ENCODE peak calls at places on chromosomes 5 and 9, in four cellular contexts. X is sciatic nerve, K is body of pancreas, D is endothelial cell. F is an unnamed sample.

GRCh38 chr5:170451764-170452365 is 52.0 kb upstream of the KCNIP1 start:
- DNase-seq in X (no peak), K (no peak), D (no peak), F (no peak)

GRCh38 chr5:147461915-147462314 is 48.0 kb downstream of the DPYSL3 start:
- DNase-seq in X (no peak), K (no peak), D (no peak), F (no peak)

GRCh38 chr5:146026307-146027010 is 78.9 kb downstream of the PLAC8L1 start:
- DNase-seq in X (no peak), K (no peak), D (no peak), F (no peak)

GRCh38 chr5:171721469-171721868 is 64.1 kb upstream of the SMIM23 start:
- DNase-seq in X (no peak), K (no peak), D (peak), F (no peak)

GRCh38 chr5:21831145-21831787 is 1021.9 kb downstream of the CDH12 start:
- DNase-seq in X (no peak), K (no peak), D (no peak), F (no peak)

GRCh38 chr5:155021858-155022257 is 8.3 kb downstream of the KIF4B start:
- DNase-seq in X (no peak), K (no peak), D (no peak), F (no peak)

GRCh38 chr5:111072949-111073682 is 1.6 kb downstream of the TSLP start:
- DNase-seq in X (peak), K (peak), D (peak), F (peak)

GRCh38 chr5:137649228-137649890 is 86.5 kb downstream of the KLHL3 start:
- DNase-seq in X (no peak), K (no peak), D (no peak), F (no peak)

GRCh38 chr9:112012026-112012902 is 115.7 kb downstream of the UGCG start:
- DNase-seq in X (no peak), K (peak), D (no peak), F (no peak)

GRCh38 chr9:14278291-14278721 is 35.6 kb downstream of the NFIB start:
- DNase-seq in X (no peak), K (no peak), D (no peak), F (no peak)

GRCh38 chr5:133407277-133407632 is 205.1 kb downstream of the FSTL4 start:
- DNase-seq in X (no peak), K (no peak), D (no peak), F (no peak)

GRCh38 chr5:156479864-156480263 is 152.9 kb downstream of the SGCD start:
- DNase-seq in X (no peak), K (no peak), D (no peak), F (no peak)

F was measured in activated T-helper 9 cell treated with anti-CD3 and anti-CD28 coated beads, Interleukin-2, amount 50 U/mL, for 16 hours.